ENCODE peak calls at places on chromosomes 16 and 17, in eight cellular contexts. One of them, this sample, is unnamed.

GRCh38 chr17:11340798-11341197 is 99.8 kb downstream of the SHISA6 start:
- DNase-seq in MM.1S: no peak
- DNase-seq in Calu3: no peak
- DNase-seq in fibroblast of mammary gland: no peak
- DNase-seq in upper lobe of right lung: no peak
- DNase-seq in neural progenitor cell: no peak
- DNase-seq in uterus: no peak
- DNase-seq in GM10248: no peak
- DNase-seq in this sample: no peak

GRCh38 chr16:57314161-57314785 is 29.8 kb upstream of the PLLP start:
- DNase-seq in uterus: no peak
- DNase-seq in fibroblast of mammary gland: no peak
- DNase-seq in MM.1S: no peak
- DNase-seq in GM10248: no peak
- DNase-seq in upper lobe of right lung: no peak
- DNase-seq in neural progenitor cell: no peak
- DNase-seq in Calu3: no peak
- DNase-seq in this sample: peak

GRCh38 chr16:11639925-11640899 is 28.0 kb upstream of the SNN start:
- DNase-seq in uterus: peak
- DNase-seq in Calu3: peak
- DNase-seq in upper lobe of right lung: peak
- DNase-seq in MM.1S: no peak
- DNase-seq in fibroblast of mammary gland: peak
- DNase-seq in neural progenitor cell: peak
- DNase-seq in GM10248: no peak
- DNase-seq in this sample: peak

GRCh38 chr16:73713817-73714495 is 582.7 kb upstream of the PSMD7 start:
- DNase-seq in upper lobe of right lung: no peak
- DNase-seq in fibroblast of mammary gland: peak
- DNase-seq in uterus: no peak
- DNase-seq in GM10248: no peak
- DNase-seq in MM.1S: no peak
- DNase-seq in Calu3: peak
- DNase-seq in neural progenitor cell: peak
- DNase-seq in this sample: no peak

GRCh38 chr17:63774141-63774981 is at the start of gene DDX42:
- DNase-seq in upper lobe of right lung: peak
- DNase-seq in fibroblast of mammary gland: peak
- DNase-seq in Calu3: peak
- DNase-seq in neural progenitor cell: peak
- DNase-seq in uterus: peak
- DNase-seq in GM10248: no peak
- DNase-seq in MM.1S: no peak
- DNase-seq in this sample: peak

GRCh38 chr17:58960068-58960467 is 146.6 kb downstream of the TRIM37 start:
- DNase-seq in Calu3: peak
- DNase-seq in uterus: no peak
- DNase-seq in MM.1S: peak
- DNase-seq in neural progenitor cell: no peak
- DNase-seq in fibroblast of mammary gland: peak
- DNase-seq in GM10248: peak
- DNase-seq in upper lobe of right lung: no peak
- DNase-seq in this sample: peak

GRCh38 chr17:46212634-46213435 is 19.6 kb upstream of the KANSL1 start:
- DNase-seq in upper lobe of right lung: no peak
- DNase-seq in Calu3: peak
- DNase-seq in GM10248: peak
- DNase-seq in MM.1S: peak
- DNase-seq in uterus: peak
- DNase-seq in neural progenitor cell: peak
- DNase-seq in fibroblast of mammary gland: peak
- DNase-seq in this sample: peak

GRCh38 chr17:19019041-19019941 is 14.7 kb upstream of the FAM83G start:
- DNase-seq in neural progenitor cell: no peak
- DNase-seq in Calu3: no peak
- DNase-seq in upper lobe of right lung: peak
- DNase-seq in fibroblast of mammary gland: no peak
- DNase-seq in uterus: no peak
- DNase-seq in MM.1S: no peak
- DNase-seq in GM10248: no peak
- DNase-seq in this sample: no peak

GRCh38 chr17:47239663-47240374 is 13.8 kb upstream of the ITGB3 start:
- DNase-seq in uterus: peak
- DNase-seq in upper lobe of right lung: no peak
- DNase-seq in neural progenitor cell: no peak
- DNase-seq in Calu3: peak
- DNase-seq in GM10248: no peak
- DNase-seq in MM.1S: peak
- DNase-seq in fibroblast of mammary gland: peak
- DNase-seq in this sample: peak

GRCh38 chr16:78499399-78499798 is 399.9 kb downstream of the WWOX start:
- DNase-seq in Calu3: no peak
- DNase-seq in fibroblast of mammary gland: no peak
- DNase-seq in upper lobe of right lung: no peak
- DNase-seq in uterus: no peak
- DNase-seq in GM10248: no peak
- DNase-seq in neural progenitor cell: no peak
- DNase-seq in MM.1S: no peak
- DNase-seq in this sample: no peak

GRCh38 chr16:69340095-69340644 is 598 bp downstream of the NIP7 start:
- DNase-seq in upper lobe of right lung: no peak
- DNase-seq in Calu3: no peak
- DNase-seq in GM10248: no peak
- DNase-seq in MM.1S: peak
- DNase-seq in neural progenitor cell: peak
- DNase-seq in uterus: no peak
- DNase-seq in fibroblast of mammary gland: no peak
- DNase-seq in this sample: no peak

GRCh38 chr16:23435500-23435899 is 17.5 kb downstream of the COG7 start:
- DNase-seq in uterus: peak
- DNase-seq in MM.1S: peak
- DNase-seq in upper lobe of right lung: peak
- DNase-seq in GM10248: peak
- DNase-seq in fibroblast of mammary gland: peak
- DNase-seq in Calu3: peak
- DNase-seq in neural progenitor cell: peak
- DNase-seq in this sample: peak

GRCh38 chr17:81508639-81509047 is 4.0 kb downstream of the ACTG1 start:
- DNase-seq in Calu3: no peak
- DNase-seq in GM10248: no peak
- DNase-seq in uterus: no peak
- DNase-seq in neural progenitor cell: no peak
- DNase-seq in fibroblast of mammary gland: peak
- DNase-seq in MM.1S: peak
- DNase-seq in upper lobe of right lung: no peak
- DNase-seq in this sample: peak

GRCh38 chr16:8648867-8649266 is 25.6 kb upstream of the ABAT start:
- DNase-seq in MM.1S: no peak
- DNase-seq in GM10248: no peak
- DNase-seq in neural progenitor cell: no peak
- DNase-seq in uterus: no peak
- DNase-seq in Calu3: no peak
- DNase-seq in fibroblast of mammary gland: no peak
- DNase-seq in upper lobe of right lung: no peak
- DNase-seq in this sample: no peak

GRCh38 chr17:58187675-58188074 is 4.9 kb upstream of the EPX start:
- DNase-seq in Calu3: no peak
- DNase-seq in uterus: no peak
- DNase-seq in GM10248: no peak
- DNase-seq in neural progenitor cell: no peak
- DNase-seq in MM.1S: no peak
- DNase-seq in upper lobe of right lung: no peak
- DNase-seq in fibroblast of mammary gland: no peak
- DNase-seq in this sample: no peak

GRCh38 chr17:50542795-50543774 is 3.9 kb upstream of the SPATA20 start:
- DNase-seq in neural progenitor cell: no peak
- DNase-seq in upper lobe of right lung: peak
- DNase-seq in Calu3: peak
- DNase-seq in GM10248: no peak
- DNase-seq in fibroblast of mammary gland: no peak
- DNase-seq in uterus: no peak
- DNase-seq in MM.1S: no peak
- DNase-seq in this sample: no peak

GRCh38 chr16:50324345-50324744 is 44.4 kb downstream of the BRD7 start:
- DNase-seq in Calu3: no peak
- DNase-seq in fibroblast of mammary gland: no peak
- DNase-seq in upper lobe of right lung: no peak
- DNase-seq in neural progenitor cell: no peak
- DNase-seq in uterus: no peak
- DNase-seq in GM10248: no peak
- DNase-seq in MM.1S: no peak
- DNase-seq in this sample: no peak

GRCh38 chr16:50323335-50324011 is 45.3 kb downstream of the BRD7 start:
- DNase-seq in fibroblast of mammary gland: peak
- DNase-seq in upper lobe of right lung: no peak
- DNase-seq in GM10248: no peak
- DNase-seq in MM.1S: peak
- DNase-seq in uterus: no peak
- DNase-seq in Calu3: no peak
- DNase-seq in neural progenitor cell: no peak
- DNase-seq in this sample: peak

GRCh38 chr16:50326264-50326663 is 42.5 kb downstream of the BRD7 start:
- DNase-seq in GM10248: no peak
- DNase-seq in Calu3: no peak
- DNase-seq in upper lobe of right lung: no peak
- DNase-seq in uterus: no peak
- DNase-seq in neural progenitor cell: no peak
- DNase-seq in MM.1S: no peak
- DNase-seq in fibroblast of mammary gland: no peak
- DNase-seq in this sample: no peak

GRCh38 chr16:50329446-50330189 is 39.2 kb downstream of the BRD7 start:
- DNase-seq in uterus: no peak
- DNase-seq in GM10248: no peak
- DNase-seq in fibroblast of mammary gland: no peak
- DNase-seq in Calu3: no peak
- DNase-seq in upper lobe of right lung: no peak
- DNase-seq in MM.1S: no peak
- DNase-seq in neural progenitor cell: no peak
- DNase-seq in this sample: no peak

DNA sequence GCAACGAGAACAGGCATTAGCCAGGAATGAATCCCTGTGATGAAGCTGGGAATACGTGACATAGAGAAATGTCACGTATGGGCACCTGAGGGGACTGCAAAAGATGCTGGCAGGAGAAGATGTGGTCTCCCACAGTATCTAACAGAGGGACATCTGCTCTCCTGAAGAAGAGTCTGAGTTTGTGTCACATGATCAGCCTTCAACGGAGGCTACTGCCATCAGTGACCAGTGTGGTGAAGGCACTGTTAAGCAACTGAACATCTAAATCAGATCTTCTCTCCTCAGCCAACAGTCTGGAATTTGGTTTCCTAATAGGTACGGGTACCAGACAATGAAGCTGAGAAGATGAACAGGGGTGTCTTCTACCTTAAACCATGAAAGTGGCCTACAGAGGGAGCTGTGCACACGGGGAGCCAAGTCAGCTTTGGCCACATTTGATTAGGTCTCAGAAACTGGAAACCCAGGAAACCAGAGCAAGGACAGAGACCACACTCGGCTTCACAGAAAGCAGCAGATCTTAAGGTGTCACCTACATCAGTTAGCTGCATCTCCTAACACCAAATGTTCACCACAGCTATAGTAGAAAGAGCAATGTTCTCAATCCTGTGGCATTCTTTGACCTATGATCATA is 41.8 kb downstream of the BRD7 start:
- DNase-seq in Calu3: no peak
- DNase-seq in fibroblast of mammary gland: peak
- DNase-seq in MM.1S: peak
- DNase-seq in uterus: no peak
- DNase-seq in upper lobe of right lung: no peak
- DNase-seq in neural progenitor cell: peak
- DNase-seq in GM10248: peak
- DNase-seq in this sample: peak
- TF ChIP-seq CTCF in Calu3: peak
- TF ChIP-seq CTCF in fibroblast of mammary gland: peak
- TF ChIP-seq CTCF in MM.1S: peak
- TF ChIP-seq CTCF in uterus: no peak
- TF ChIP-seq CTCF in upper lobe of right lung: peak
- TF ChIP-seq CTCF in neural progenitor cell: peak
- TF ChIP-seq CTCF in GM10248: peak
- TF ChIP-seq CTCF in this sample: peak

DNA sequence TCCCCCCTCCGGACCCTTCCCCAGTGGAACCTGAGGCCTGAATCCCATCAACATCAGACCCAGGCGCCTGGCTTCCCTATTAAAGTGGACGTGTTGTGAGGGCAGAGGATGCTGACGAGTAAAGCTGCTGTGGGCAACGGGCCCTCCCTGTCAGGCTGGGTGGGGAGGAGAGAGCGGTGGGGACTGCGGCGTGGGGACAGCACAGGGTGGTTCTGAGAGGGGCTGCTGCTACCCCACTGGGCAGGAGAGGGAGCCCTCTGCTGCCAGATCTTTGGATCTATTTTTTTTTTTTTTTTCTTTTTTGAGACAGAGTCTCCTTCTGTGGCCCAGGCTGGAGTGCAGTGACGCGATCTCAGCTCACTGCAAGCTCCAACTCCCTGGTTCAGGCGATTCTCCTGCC is 5.9 kb downstream of the CA5A start:
- DNase-seq in MM.1S: no peak
- DNase-seq in upper lobe of right lung: no peak
- DNase-seq in uterus: no peak
- DNase-seq in GM10248: no peak
- DNase-seq in Calu3: peak
- DNase-seq in fibroblast of mammary gland: no peak
- DNase-seq in neural progenitor cell: no peak
- DNase-seq in this sample: no peak
- TF ChIP-seq CTCF in MM.1S: no peak
- TF ChIP-seq CTCF in upper lobe of right lung: peak
- TF ChIP-seq CTCF in uterus: no peak
- TF ChIP-seq CTCF in GM10248: peak
- TF ChIP-seq CTCF in Calu3: peak
- TF ChIP-seq CTCF in fibroblast of mammary gland: peak
- TF ChIP-seq CTCF in neural progenitor cell: peak
- TF ChIP-seq CTCF in this sample: peak

GRCh38 chr17:74361613-74362391 is at the start of gene BTBD17:
- DNase-seq in GM10248: peak
- DNase-seq in fibroblast of mammary gland: no peak
- DNase-seq in MM.1S: no peak
- DNase-seq in uterus: peak
- DNase-seq in neural progenitor cell: peak
- DNase-seq in Calu3: peak
- DNase-seq in upper lobe of right lung: peak
- DNase-seq in this sample: peak
- TF ChIP-seq CTCF in GM10248: peak
- TF ChIP-seq CTCF in fibroblast of mammary gland: no peak
- TF ChIP-seq CTCF in MM.1S: peak
- TF ChIP-seq CTCF in uterus: peak
- TF ChIP-seq CTCF in neural progenitor cell: peak
- TF ChIP-seq CTCF in Calu3: peak
- TF ChIP-seq CTCF in upper lobe of right lung: peak
- TF ChIP-seq CTCF in this sample: peak

DNA sequence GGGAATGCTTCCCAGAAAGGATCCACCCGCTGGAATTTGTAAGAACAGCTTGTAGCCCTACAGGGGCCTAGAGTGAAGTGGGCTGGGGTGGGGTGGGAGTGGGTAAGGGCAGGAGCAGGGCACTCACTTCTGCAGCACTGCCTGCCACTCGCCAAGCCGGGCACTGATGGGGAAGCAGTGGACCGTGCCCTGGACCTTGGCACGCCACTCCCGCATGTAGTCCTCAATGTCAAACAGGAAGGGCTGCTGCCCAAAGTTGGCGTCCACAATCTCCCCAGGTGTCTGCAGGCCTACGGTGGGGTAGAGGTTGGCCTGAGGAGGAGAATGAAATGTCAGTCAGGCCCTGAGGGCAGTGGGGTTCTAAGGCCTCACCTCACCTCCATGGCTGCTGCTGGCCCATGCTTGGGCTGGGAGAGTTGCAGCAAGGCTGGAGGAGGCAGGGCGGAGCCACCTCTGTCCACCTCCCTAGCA is 15.7 kb upstream of the GFOD2 start:
- DNase-seq in upper lobe of right lung: no peak
- DNase-seq in fibroblast of mammary gland: no peak
- DNase-seq in MM.1S: no peak
- DNase-seq in GM10248: no peak
- DNase-seq in neural progenitor cell: no peak
- DNase-seq in uterus: no peak
- DNase-seq in Calu3: no peak
- DNase-seq in this sample: no peak
- TF ChIP-seq CTCF in upper lobe of right lung: no peak
- TF ChIP-seq CTCF in fibroblast of mammary gland: no peak
- TF ChIP-seq CTCF in MM.1S: no peak
- TF ChIP-seq CTCF in GM10248: no peak
- TF ChIP-seq CTCF in neural progenitor cell: no peak
- TF ChIP-seq CTCF in uterus: no peak
- TF ChIP-seq CTCF in Calu3: no peak
- TF ChIP-seq CTCF in this sample: no peak